ENCODE peak calls at places on chromosomes 7 and 10, in nine cellular contexts. V is hepatocyte, S is DND-41, Z is AG09309, G is lower leg skin, F is HL-60, K is AG10803, L is uterus, J is GM23338. Q is an unnamed sample.

GRCh38 chr7:107501593-107501992 is 31.7 kb downstream of the GPR22 start:
- DNase-seq in S (peak; percentile 22), Z (no peak), L (no peak), F (peak; percentile 38), G (no peak), J (peak; percentile 54), V (peak; percentile 17), K (peak; percentile 29), Q (peak; percentile 28)

GRCh38 chr10:11345224-11346054 is 266.0 kb downstream of the USP6NL start:
- DNase-seq in V (peak; percentile 55), L (no peak), F (peak; percentile 78), S (peak; percentile 33), Z (no peak), G (peak; percentile 37), J (peak; percentile 83), K (no peak), Q (peak; percentile 80)

GRCh38 chr7:80135306-80136104 is 874 bp downstream of the GNAI1 start:
- DNase-seq in K (peak; percentile 26), L (peak; percentile 20), S (no peak), F (peak; percentile 1), V (peak; percentile 57), G (no peak), J (peak; percentile 38), Z (no peak), Q (no peak)

GRCh38 chr10:5944389-5945202 is 32.7 kb downstream of the IL15RA start:
- DNase-seq in Z (peak; percentile 100), G (peak; percentile 91), J (no peak), F (no peak), S (no peak), V (peak; percentile 83), K (peak; percentile 100), L (peak; percentile 98), Q (no peak)

GRCh38 chr10:49508249-49508648 is 30.7 kb downstream of the ERCC6 start:
- DNase-seq in L (no peak), Z (no peak), J (no peak), V (no peak), F (peak; percentile 45), K (no peak), S (peak; percentile 69), G (no peak), Q (peak; percentile 90)

GRCh38 chr7:100467638-100468373 is 3.7 kb upstream of the SPACDR start:
- DNase-seq in L (no peak), S (no peak), J (no peak), F (no peak), Z (no peak), K (no peak), G (no peak), V (no peak), Q (no peak)

GRCh38 chr10:110525349-110526260 is 27.9 kb downstream of the DUSP5 start:
- DNase-seq in V (no peak), Z (no peak), G (no peak), F (no peak), S (no peak), J (no peak), K (peak; percentile 65), L (no peak), Q (no peak)

GRCh38 chr7:46239856-46240255 is 318.8 kb upstream of the IGFBP3 start:
- DNase-seq in K (no peak), F (no peak), G (no peak), L (no peak), J (no peak), S (no peak), Z (no peak), V (no peak), Q (no peak)

GRCh38 chr10:75263806-75264205 is 28.0 kb upstream of the COMTD1 start:
- DNase-seq in K (no peak), L (no peak), V (no peak), F (no peak), Z (no peak), G (no peak), J (no peak), S (no peak), Q (no peak)

GRCh38 chr10:84783386-84783785 is 455.0 kb downstream of the CCSER2 start:
- DNase-seq in V (peak; percentile 71), F (no peak), J (peak; percentile 65), G (no peak), S (peak; percentile 37), K (no peak), Z (no peak), L (no peak), Q (peak; percentile 39)

GRCh38 chr7:149883452-149883861 is 9.7 kb downstream of the ATP6V0E2 start:
- DNase-seq in V (peak; percentile 68), F (peak; percentile 50), Z (no peak), G (peak; percentile 16), K (peak; percentile 27), J (peak; percentile 91), S (peak; percentile 68), L (peak; percentile 49), Q (peak; percentile 67)

GRCh38 chr7:53756946-53757345 is 721.5 kb downstream of the POM121L12 start:
- DNase-seq in J (no peak), Z (no peak), V (no peak), F (no peak), K (no peak), S (no peak), L (no peak), G (no peak), Q (no peak)

GRCh38 chr7:155805826-155806095 is 6.5 kb downstream of the SHH start:
- DNase-seq in G (no peak), J (peak; percentile 31), F (no peak), L (no peak), V (no peak), K (no peak), Z (no peak), S (no peak), Q (no peak)
- H3K4me3 ChIP-seq in G (no peak overlapping the region), J (peak overlapping the region; percentile 55), F (peak overlapping the region; percentile 38), L (no peak overlapping the region), V (peak overlapping the region; percentile 23), K (peak overlapping the region; percentile 31), Z (peak overlapping the region; percentile 22), S (no peak overlapping the region), Q (peak overlapping the region; percentile 54)

GRCh38 chr7:120278773-120279172 is 5.8 kb downstream of the KCND2 start:
- DNase-seq in S (no peak), K (no peak), J (no peak), G (no peak), Z (no peak), V (no peak), F (no peak), L (no peak), Q (no peak)
- H3K4me3 ChIP-seq in S (no peak overlapping the region), K (no peak overlapping the region), J (no peak overlapping the region), G (no peak overlapping the region), Z (no peak overlapping the region), V (no peak overlapping the region), F (no peak overlapping the region), L (no peak overlapping the region), Q (no peak overlapping the region)

GRCh38 chr7:151704969-151705743 is 171.8 kb downstream of the PRKAG2 start:
- DNase-seq in S (no peak), L (no peak), V (no peak), J (peak; percentile 66), F (no peak), K (no peak), G (no peak), Z (no peak), Q (no peak)

GRCh38 chr7:151707757-151708156 is 169.2 kb downstream of the PRKAG2 start:
- DNase-seq in S (no peak), J (no peak), V (no peak), L (no peak), G (no peak), K (no peak), Z (no peak), F (no peak), Q (no peak)

GRCh38 chr7:151704284-151704968 is 172.5 kb downstream of the PRKAG2 start:
- DNase-seq in V (no peak), G (no peak), F (no peak), K (no peak), Z (no peak), S (no peak), J (no peak), L (no peak), Q (no peak)

GRCh38 chr7:151706568-151707469 is 170.1 kb downstream of the PRKAG2 start:
- DNase-seq in G (no peak), K (no peak), S (no peak), J (no peak), Z (no peak), L (no peak), V (no peak), F (no peak), Q (no peak)

DNA sequence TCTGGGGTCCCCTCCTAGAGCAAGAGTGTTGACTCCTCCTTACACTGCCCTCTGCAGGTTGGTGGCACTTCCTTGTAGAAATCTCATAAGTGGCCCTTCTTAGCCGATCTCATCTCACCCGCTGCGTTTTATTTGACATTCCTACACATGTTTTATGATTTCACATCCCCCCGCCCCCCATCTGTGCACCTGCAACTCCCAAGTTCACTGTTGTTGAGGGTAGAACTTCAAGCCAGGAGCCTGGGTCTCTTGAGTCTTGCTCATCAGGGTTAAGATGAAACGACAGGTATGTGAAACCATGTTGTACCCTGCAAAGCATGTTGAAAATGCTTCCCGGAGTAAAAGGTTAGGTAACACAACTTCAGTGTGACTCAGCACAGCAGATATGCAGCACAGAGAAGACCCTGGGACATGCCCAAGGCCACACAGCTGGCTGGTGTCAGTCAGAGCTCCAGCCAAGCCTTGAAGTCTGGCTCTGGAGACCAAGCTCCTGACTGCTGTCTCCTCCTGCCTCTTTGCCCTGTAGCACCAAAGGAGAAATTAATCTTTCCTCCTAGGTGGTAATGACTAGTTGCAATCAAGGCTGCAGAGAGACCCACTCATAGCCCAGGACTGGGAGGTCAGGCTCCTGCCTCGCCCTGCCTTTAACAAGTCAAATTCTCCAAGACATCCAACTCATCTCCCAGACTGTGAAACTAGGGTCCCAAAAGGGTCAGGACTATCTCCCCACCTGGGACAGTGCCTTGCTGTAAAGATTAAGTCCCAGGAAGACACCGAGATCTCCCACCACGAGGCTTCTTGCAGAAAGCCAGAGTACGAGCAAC is 171.0 kb downstream of the PRKAG2 start:
- DNase-seq in F (peak; percentile 20), G (no peak), V (peak; percentile 68), J (peak; percentile 80), K (peak; percentile 63), S (peak; percentile 27), Z (no peak), L (peak; percentile 53), Q (peak; percentile 43)
- H3K4me3 ChIP-seq in F (no peak overlapping the region), G (no peak overlapping the region), V (no peak overlapping the region), J (no peak overlapping the region), K (no peak overlapping the region), S (no peak overlapping the region), Z (no peak overlapping the region), L (no peak overlapping the region), Q (no peak overlapping the region)

DNA sequence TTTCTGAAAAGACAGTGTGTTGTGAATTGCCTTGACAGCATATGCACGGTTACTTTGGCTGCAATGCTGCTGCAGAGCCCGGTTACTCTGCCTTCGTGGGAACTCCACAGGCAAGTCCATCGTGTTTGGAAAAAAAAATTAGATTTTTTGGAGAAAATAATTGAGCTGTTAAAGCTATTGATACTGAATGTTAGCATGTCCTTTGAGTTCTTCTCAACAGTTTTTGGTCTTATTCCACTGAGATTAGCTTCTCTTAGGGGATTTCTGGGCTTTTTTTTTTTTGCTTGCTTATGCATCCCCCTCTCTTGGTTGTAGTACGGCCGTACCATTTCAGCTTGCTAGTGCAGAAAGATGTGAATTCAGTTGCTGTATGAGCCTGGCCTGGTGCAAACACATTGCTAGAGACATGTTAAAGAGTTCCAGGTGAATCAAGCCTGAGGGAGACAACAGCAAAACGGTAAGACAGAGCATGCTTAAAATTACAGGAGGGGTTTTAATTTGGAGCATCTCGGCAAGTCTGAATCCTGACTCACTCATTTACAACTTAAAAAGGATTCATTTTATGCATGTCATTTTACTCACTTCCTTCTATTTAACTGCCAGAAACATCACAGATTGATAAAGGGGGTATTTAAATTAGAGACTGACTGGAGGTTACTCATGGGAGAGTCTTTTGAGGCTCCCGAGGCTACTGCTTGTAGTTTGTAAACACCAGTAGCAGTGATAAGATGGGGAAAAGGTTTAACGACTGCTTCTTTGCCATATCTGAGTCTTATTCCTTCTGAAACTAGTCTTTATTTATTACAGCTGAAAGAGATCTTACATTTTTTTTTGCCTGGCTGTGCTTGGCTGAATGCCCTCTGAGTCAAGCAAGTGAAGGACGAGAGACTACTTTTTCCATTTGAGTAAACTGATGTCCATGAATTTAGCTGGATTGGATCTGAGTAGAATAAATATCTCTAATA is 113.7 kb downstream of the CDK14 start:
- DNase-seq in K (peak; percentile 62), V (peak; percentile 20), G (no peak), Z (no peak), L (peak; percentile 29), J (no peak), S (no peak), F (no peak), Q (no peak)
- H3K4me3 ChIP-seq in K (peak overlapping the region; percentile 11), V (no peak overlapping the region), G (no peak overlapping the region), Z (no peak overlapping the region), L (no peak overlapping the region), J (no peak overlapping the region), S (no peak overlapping the region), F (no peak overlapping the region), Q (no peak overlapping the region)

Q was measured in Jurkat, Clone E6-1.